ENCODE peak calls at places on chromosome 14, in eight cellular contexts. O is astrocyte; S is CD4-positive, alpha-beta T cell; A is sigmoid colon; U is neural progenitor cell; B is tibial artery; H is substantia nigra; P is spleen. F is an unnamed sample.

GRCh38 chr14:97107070-97107469 is 309.9 kb downstream of the VRK1 start:
- DNase-seq in O (no peak), S (no peak), A (no peak), U (no peak), B (no peak), H (no peak), P (no peak), F (no peak)

GRCh38 chr14:58637391-58638230 is at the start of gene DACT1:
- DNase-seq in O (peak), S (peak), A (peak), U (peak), B (peak), H (peak), P (peak), F (peak)

GRCh38 chr14:79229383-79229875 is 981.9 kb downstream of the DIO2 start:
- DNase-seq in O (no peak), S (no peak), A (no peak), U (peak), B (no peak), H (no peak), P (no peak), F (no peak)

GRCh38 chr14:104425171-104425681 is 154.3 kb upstream of the C14orf180 start:
- DNase-seq in O (no peak), S (no peak), A (peak), U (no peak), B (no peak), H (no peak), P (no peak), F (no peak)

GRCh38 chr14:98608071-98609060 is 663.6 kb downstream of the BCL11B start:
- DNase-seq in O (no peak), S (no peak), A (no peak), U (no peak), B (no peak), H (no peak), P (no peak), F (no peak)

GRCh38 chr14:59281613-59282012 is 93.1 kb downstream of the DAAM1 start:
- DNase-seq in O (peak), S (no peak), A (no peak), U (no peak), B (no peak), H (no peak), P (no peak), F (no peak)

GRCh38 chr14:24398298-24398942 is 383 bp upstream of the NYNRIN start:
- DNase-seq in O (no peak), S (no peak), A (peak), U (peak), B (no peak), H (no peak), P (no peak), F (peak)

GRCh38 chr14:32078030-32078793 is 1.1 kb downstream of the ARHGAP5 start:
- DNase-seq in O (peak), S (no peak), A (peak), U (peak), B (peak), H (peak), P (no peak), F (peak)

GRCh38 chr14:71714225-71714624 is 218.0 kb upstream of the RGS6 start:
- DNase-seq in O (peak), S (no peak), A (no peak), U (no peak), B (no peak), H (no peak), P (no peak), F (no peak)

GRCh38 chr14:104742586-104743455 is 10.1 kb upstream of the SIVA1 start:
- DNase-seq in O (no peak), S (no peak), A (no peak), U (no peak), B (no peak), H (no peak), P (peak), F (no peak)

GRCh38 chr14:54147285-54147684 is 190.7 kb upstream of the BMP4 start:
- DNase-seq in O (peak), S (no peak), A (no peak), U (no peak), B (no peak), H (no peak), P (no peak), F (no peak)

GRCh38 chr14:68140111-68140741 is 320.6 kb downstream of the RAD51B start:
- DNase-seq in O (peak), S (no peak), A (peak), U (peak), B (no peak), H (no peak), P (no peak), F (peak)

GRCh38 chr14:50452979-50453705 is 56.5 kb upstream of the CDKL1 start:
- DNase-seq in O (peak), S (no peak), A (no peak), U (no peak), B (no peak), H (no peak), P (no peak), F (no peak)

GRCh38 chr14:49881296-49882006 is 11.4 kb upstream of the ARF6 start:
- DNase-seq in O (no peak), S (no peak), A (no peak), U (no peak), B (no peak), H (no peak), P (no peak), F (peak)

GRCh38 chr14:68651652-68652432 is 141.0 kb downstream of the ZFP36L1 start:
- DNase-seq in O (no peak), S (no peak), A (peak), U (no peak), B (peak), H (no peak), P (peak), F (peak)

GRCh38 chr14:96876747-96877146 is 79.6 kb downstream of the VRK1 start:
- DNase-seq in O (no peak), S (no peak), A (no peak), U (no peak), B (no peak), H (no peak), P (no peak), F (no peak)

GRCh38 chr14:23641915-23642588 is 5.9 kb downstream of the DHRS2 start:
- DNase-seq in O (no peak), S (no peak), A (no peak), U (no peak), B (no peak), H (no peak), P (no peak), F (peak)

GRCh38 chr14:70188292-70188607 is 501 bp downstream of the SLC8A3 start:
- DNase-seq in O (no peak), S (no peak), A (no peak), U (peak), B (no peak), H (no peak), P (no peak), F (no peak)

GRCh38 chr14:37697489-37698121 is 102.2 kb downstream of the TTC6 start:
- DNase-seq in O (peak), S (no peak), A (no peak), U (no peak), B (no peak), H (no peak), P (no peak), F (no peak)

GRCh38 chr14:64942531-64943111 is at the start of gene GPX2:
- DNase-seq in O (no peak), S (no peak), A (no peak), U (no peak), B (no peak), H (no peak), P (peak), F (peak)

GRCh38 chr14:54697806-54698205 is 130.9 kb downstream of the SAMD4A start:
- DNase-seq in O (no peak), S (no peak), A (no peak), U (no peak), B (no peak), H (no peak), P (no peak), F (no peak)

GRCh38 chr14:23883684-23884540 is 69.7 kb upstream of the DHRS4 start:
- DNase-seq in O (no peak), S (no peak), A (no peak), U (no peak), B (no peak), H (no peak), P (no peak), F (peak)

GRCh38 chr14:64118892-64119291 is 175.3 kb downstream of the ESR2 start:
- DNase-seq in O (no peak), S (no peak), A (no peak), U (no peak), B (no peak), H (no peak), P (no peak), F (no peak)

GRCh38 chr14:101369194-101369915 is 191.9 kb upstream of the DIO3 start:
- DNase-seq in O (no peak), S (no peak), A (peak), U (no peak), B (peak), H (no peak), P (no peak), F (no peak)

DNA sequence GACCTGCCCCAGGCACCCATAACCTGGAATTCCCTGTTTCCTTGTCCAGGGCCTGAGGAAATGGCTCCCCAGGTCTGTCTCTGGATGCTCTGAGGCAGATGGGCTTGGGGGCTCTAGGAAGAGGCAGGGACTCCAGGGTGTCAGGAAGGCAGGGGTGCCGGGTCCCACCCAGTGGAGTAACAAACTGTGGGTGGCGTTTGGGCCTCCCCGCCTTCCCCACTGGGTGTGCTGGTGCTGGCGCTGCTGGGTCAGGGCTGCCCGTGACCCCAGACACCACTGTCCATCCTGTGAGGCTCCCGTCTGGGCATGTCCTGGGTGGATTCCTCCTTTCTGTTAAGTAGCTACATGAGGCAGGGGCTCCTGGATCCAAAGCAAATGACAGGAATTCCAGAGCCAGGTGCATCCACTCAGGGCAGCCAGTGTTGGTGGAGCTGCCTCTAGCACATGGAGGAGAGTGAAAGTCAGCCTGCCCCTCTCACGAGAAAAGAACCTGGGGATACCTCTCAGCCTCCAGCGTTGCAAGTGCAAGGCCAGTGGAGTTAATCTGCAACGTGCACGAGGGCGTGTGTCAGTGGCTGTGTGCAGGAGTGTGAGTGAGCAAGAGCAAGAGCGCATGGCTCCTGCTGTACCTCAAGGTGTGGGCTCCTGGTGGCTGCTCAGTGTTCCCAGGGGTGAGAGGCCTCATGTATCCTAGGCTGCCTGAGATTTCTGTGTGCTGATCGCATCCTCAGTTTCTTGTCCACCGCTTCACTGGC is 403.1 kb downstream of the TMEM121 start:
- DNase-seq in O (no peak), S (no peak), A (peak), U (no peak), B (peak), H (no peak), P (peak), F (no peak)
- H3K27ac ChIP-seq in O (no peak), S (no peak), A (no peak), U (no peak), B (no peak), H (no peak), P (no peak), F (no peak)

GRCh38 chr14:95190346-95190840 is 33.1 kb upstream of the DICER1 start:
- DNase-seq in O (peak), S (no peak), A (no peak), U (no peak), B (no peak), H (no peak), P (no peak), F (no peak)
- H3K27ac ChIP-seq in O (no peak), S (no peak), A (no peak), U (no peak), B (no peak), H (no peak), P (no peak), F (no peak)

DNA sequence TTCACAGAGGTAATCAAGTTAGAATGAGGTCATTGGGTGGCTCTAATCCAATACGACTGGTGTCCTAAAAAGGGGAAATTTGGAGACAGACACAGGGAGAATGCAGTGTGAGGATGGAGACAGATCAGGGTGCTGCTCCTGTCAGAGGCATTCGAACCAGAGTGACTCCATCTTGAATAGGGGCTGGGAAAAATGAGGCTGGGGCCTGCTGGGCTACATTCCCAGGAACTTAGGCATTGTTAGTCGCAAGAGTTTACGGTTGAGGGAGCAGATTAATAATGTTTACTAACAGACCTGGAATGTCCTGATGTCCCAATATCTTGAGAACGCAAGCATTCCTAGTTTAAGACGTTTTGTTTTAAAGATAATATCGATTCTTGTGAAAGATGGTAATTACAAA is 20.3 kb downstream of the TNFAIP2 start:
- DNase-seq in O (no peak), S (no peak), A (no peak), U (no peak), B (no peak), H (no peak), P (no peak), F (no peak)
- H3K27ac ChIP-seq in O (no peak), S (no peak), A (no peak), U (no peak), B (no peak), H (no peak), P (no peak), F (no peak)

DNA sequence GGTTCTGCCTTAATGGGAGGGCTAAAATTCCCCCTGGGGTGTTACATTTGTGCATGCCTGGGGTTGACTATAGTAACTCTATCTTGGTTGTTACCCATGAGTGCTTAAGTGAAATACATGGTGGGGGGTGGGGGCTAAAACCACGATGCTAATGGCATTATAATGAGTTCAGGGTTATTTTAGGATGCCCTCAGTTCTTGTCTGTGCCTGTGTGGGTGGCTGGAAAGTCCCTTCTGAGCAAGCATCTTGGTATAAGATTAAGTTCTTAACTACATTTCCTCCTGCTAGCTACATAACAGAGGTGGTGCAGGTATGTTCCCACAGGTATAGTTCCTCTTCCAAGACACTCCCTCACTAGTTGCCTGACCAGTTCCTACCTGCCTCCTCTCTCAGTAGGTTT is 822.3 kb downstream of the LRFN5 start:
- DNase-seq in O (no peak), S (no peak), A (no peak), U (no peak), B (no peak), H (no peak), P (no peak), F (no peak)
- H3K27ac ChIP-seq in O (no peak), S (no peak), A (no peak), U (no peak), B (no peak), H (no peak), P (no peak), F (no peak)

DNA sequence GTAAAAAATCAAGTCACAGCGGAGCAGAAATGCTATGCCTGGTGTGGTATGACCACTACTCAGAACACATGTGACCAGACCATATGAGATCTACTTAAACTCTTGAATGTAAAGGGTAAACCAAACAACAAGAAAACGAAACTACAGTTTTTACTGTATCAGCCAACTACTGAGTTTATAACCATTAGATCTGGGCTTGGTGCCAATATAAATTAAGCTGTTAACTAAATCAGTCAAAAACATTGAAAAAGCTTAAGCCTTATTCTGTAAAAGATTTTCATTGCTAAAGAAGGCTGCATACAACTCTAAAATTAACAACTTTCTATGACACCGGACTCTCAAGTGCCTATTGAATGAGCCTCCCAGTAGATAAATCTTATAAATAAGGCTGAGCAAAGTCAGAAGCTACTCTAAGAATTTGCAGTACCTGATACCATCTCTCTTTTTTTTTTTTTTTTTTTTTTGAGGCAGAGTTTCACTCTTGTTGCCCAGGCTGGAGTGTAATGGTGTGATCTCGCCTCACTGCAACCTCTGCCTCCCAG is 35.4 kb downstream of the SPTLC2 start:
- DNase-seq in O (peak), S (no peak), A (no peak), U (no peak), B (no peak), H (no peak), P (no peak), F (no peak)
- H3K27ac ChIP-seq in O (peak), S (no peak), A (no peak), U (no peak), B (peak), H (no peak), P (peak), F (peak)

DNA sequence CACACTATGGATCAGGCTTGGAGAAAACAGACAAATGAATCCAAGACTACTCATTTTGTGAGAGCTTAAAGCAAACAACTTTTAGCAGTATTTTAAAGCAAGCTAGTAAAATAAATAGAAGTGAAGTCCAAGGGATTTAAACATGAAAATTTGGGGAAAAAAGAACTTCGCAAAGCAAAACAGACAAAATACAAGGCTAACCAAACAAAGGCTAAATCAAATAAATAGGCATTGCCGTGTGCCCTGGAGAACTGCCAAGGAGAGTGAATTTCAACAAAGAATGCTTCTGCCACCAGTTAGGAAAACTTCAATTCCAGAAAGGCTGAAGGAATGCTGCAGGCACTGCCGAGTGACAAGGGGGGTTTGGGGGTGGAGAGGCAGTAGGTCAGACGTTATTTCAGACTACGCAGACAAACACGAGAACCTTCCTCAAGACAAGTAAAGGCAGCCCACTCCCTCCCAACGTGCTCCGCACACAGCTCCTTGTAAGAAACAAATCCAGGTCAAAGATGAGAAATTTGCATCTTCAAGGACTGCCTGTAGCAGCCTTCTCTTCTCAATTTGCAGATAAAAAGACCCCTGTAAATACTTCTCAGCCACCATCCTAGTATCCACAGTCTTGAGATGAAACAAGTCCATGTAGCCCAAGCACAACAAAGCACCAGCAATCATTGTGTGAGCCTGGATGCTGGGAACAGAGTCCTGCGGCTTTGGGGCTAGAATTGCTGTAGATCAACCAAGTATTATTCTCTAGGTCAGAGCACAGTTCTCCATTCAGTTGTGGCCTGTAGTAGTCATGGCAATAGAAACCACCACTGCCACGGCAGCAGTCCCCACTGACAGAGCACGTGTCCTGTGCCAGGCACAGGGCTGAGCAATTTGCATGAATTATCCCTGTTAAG is 43.3 kb downstream of the EFCAB11 start:
- DNase-seq in O (peak), S (no peak), A (no peak), U (peak), B (no peak), H (no peak), P (no peak), F (peak)
- H3K27ac ChIP-seq in O (peak), S (no peak), A (peak), U (no peak), B (peak), H (peak), P (no peak), F (no peak)

GRCh38 chr14:90444077-90444696 is 47.4 kb downstream of the CALM1 start:
- DNase-seq in O (no peak), S (no peak), A (no peak), U (no peak), B (no peak), H (no peak), P (peak), F (no peak)
- H3K27ac ChIP-seq in O (no peak), S (no peak), A (no peak), U (no peak), B (no peak), H (no peak), P (no peak), F (no peak)

GRCh38 chr14:76309572-76310551 is 66.1 kb upstream of the ESRRB start:
- DNase-seq in O (no peak), S (no peak), A (no peak), U (peak), B (peak), H (no peak), P (no peak), F (no peak)
- H3K27ac ChIP-seq in O (no peak), S (no peak), A (no peak), U (no peak), B (peak), H (no peak), P (no peak), F (no peak)